ENCODE peak calls at places on chromosomes 1 and 21, in five cellular contexts. X, Z, B, J and C are unnamed samples.
A peak's percentile ranks its signal among the peaks of the same experiment; 100 is the strongest.

GRCh38 chr1:86503477-86504129 is 34.9 kb downstream of the CLCA1 start:
- DNase-seq in J (no peak), B (no peak), X (peak; percentile 33), Z (peak; percentile 67), C (no peak)

GRCh38 chr1:151841141-151841540 is 1.5 kb upstream of the C2CD4D start:
- DNase-seq in J (no peak), Z (no peak), B (no peak), X (no peak), C (no peak)

GRCh38 chr1:58896211-58897183 is 112.7 kb upstream of the JUN start:
- DNase-seq in X (peak; percentile 14), J (peak; percentile 82), B (no peak), Z (peak; percentile 81), C (no peak)

GRCh38 chr1:101976161-101976560 is 20.6 kb downstream of the OLFM3 start:
- DNase-seq in J (no peak), Z (no peak), X (no peak), B (no peak), C (no peak)

GRCh38 chr21:35648512-35648911 is 411.8 kb downstream of the SETD4 start:
- DNase-seq in B (no peak), J (peak; percentile 58), X (no peak), Z (no peak), C (no peak)

GRCh38 chr1:100463809-100464424 is 74.0 kb upstream of the GPR88 start:
- DNase-seq in X (peak; percentile 81), Z (peak; percentile 71), B (peak; percentile 44), J (peak; percentile 33), C (peak; percentile 33)

GRCh38 chr21:32516729-32517649 is 68.3 kb downstream of the TCP10L start:
- DNase-seq in J (no peak), B (no peak), X (no peak), Z (no peak), C (no peak)

GRCh38 chr1:18972531-18972930 is 16.1 kb upstream of the IFFO2 start:
- DNase-seq in J (no peak), X (no peak), B (peak; percentile 61), Z (no peak), C (no peak)

GRCh38 chr1:5898266-5898665 is 94.0 kb downstream of the NPHP4 start:
- DNase-seq in Z (peak; percentile 34), X (no peak), J (no peak), B (no peak), C (no peak)

GRCh38 chr1:169949139-169949538 is 55.4 kb upstream of the SCYL3 start:
- DNase-seq in Z (no peak), B (no peak), X (no peak), J (no peak), C (no peak)

GRCh38 chr1:192584951-192585350 is 9.4 kb downstream of the RGS1 start:
- DNase-seq in Z (no peak), J (no peak), B (no peak), X (peak; percentile 8), C (no peak)

GRCh38 chr1:4655674-4656532 is 1.5 kb downstream of the AJAP1 start:
- DNase-seq in Z (no peak), B (no peak), X (peak; percentile 89), J (peak; percentile 45), C (no peak)

GRCh38 chr1:184210048-184210447 is 158.5 kb downstream of the TSEN15 start:
- DNase-seq in B (no peak), Z (no peak), J (no peak), X (no peak), C (no peak)

GRCh38 chr1:108570998-108571401 is 11.1 kb downstream of the EEIG2 start:
- DNase-seq in Z (no peak), X (no peak), J (no peak), B (no peak), C (no peak)

GRCh38 chr1:45493116-45493697 is 2.2 kb upstream of the TESK2 start:
- DNase-seq in J (peak; percentile 40), B (peak; percentile 64), Z (no peak), X (peak; percentile 66), C (peak; percentile 26)

GRCh38 chr21:45109831-45110492 is 35.6 kb downstream of the ADARB1 start:
- DNase-seq in X (no peak), Z (no peak), J (no peak), B (no peak), C (peak; percentile 22)

GRCh38 chr1:150221552-150221951 is 14.4 kb downstream of the ANP32E start:
- DNase-seq in B (peak; percentile 13), J (no peak), X (no peak), Z (no peak), C (no peak)

GRCh38 chr1:224498574-224499170 is 64.1 kb upstream of the WDR26 start:
- DNase-seq in B (no peak), Z (no peak), J (no peak), X (peak; percentile 54), C (no peak)

GRCh38 chr1:156033011-156033410 is 12.3 kb upstream of the SSR2 start:
- DNase-seq in J (no peak), Z (no peak), B (no peak), X (no peak), C (no peak)

GRCh38 chr21:25863747-25864146 is 129.0 kb downstream of the GABPA start:
- DNase-seq in J (no peak), X (no peak), Z (no peak), B (no peak), C (no peak)

GRCh38 chr1:239457491-239458488 is 71.4 kb downstream of the CHRM3 start:
- DNase-seq in J (no peak), B (no peak), X (no peak), Z (no peak), C (no peak)

GRCh38 chr1:234743866-234744581 is 134.0 kb upstream of the IRF2BP2 start:
- DNase-seq in Z (no peak), B (no peak), J (no peak), X (peak; percentile 90), C (no peak)

GRCh38 chr1:234544094-234544579 is 65.2 kb upstream of the TARBP1 start:
- DNase-seq in Z (no peak), X (no peak), B (peak; percentile 15), J (peak; percentile 63), C (peak; percentile 58)

GRCh38 chr21:25501448-25501847 is 105.8 kb downstream of the MRPL39 start:
- DNase-seq in X (no peak), J (no peak), B (no peak), Z (no peak), C (no peak)

GRCh38 chr21:29487154-29487553 is 188.4 kb downstream of the BACH1 start:
- DNase-seq in X (no peak), Z (no peak), B (no peak), J (no peak), C (no peak)

GRCh38 chr1:8025061-8025670 is 943 bp downstream of the ERRFI1 start:
- DNase-seq in J (no peak), B (no peak), Z (no peak), X (peak; percentile 28), C (no peak)

GRCh38 chr1:217090073-217090911 is 367.1 kb upstream of the ESRRG start:
- DNase-seq in Z (no peak), X (peak; percentile 12), J (no peak), B (no peak), C (no peak)

GRCh38 chr21:37762606-37763005 is 153.7 kb downstream of the KCNJ6 start:
- DNase-seq in J (no peak), B (no peak), X (peak; percentile 7), Z (no peak), C (no peak)

GRCh38 chr1:199018471-199019135 is 379.8 kb downstream of the PTPRC start:
- DNase-seq in B (no peak), Z (no peak), X (no peak), J (no peak), C (no peak)

GRCh38 chr1:12434174-12434573 is 183.8 kb downstream of the DHRS3 start:
- DNase-seq in B (peak; percentile 29), J (no peak), Z (no peak), X (no peak), C (peak; percentile 36)

GRCh38 chr21:46095106-46095719 is 2.7 kb upstream of the COL6A2 start:
- DNase-seq in Z (no peak), X (no peak), B (no peak), J (no peak), C (no peak)

GRCh38 chr1:27832762-27833161 is 2.2 kb downstream of the PPP1R8 start:
- DNase-seq in Z (no peak), J (no peak), B (no peak), X (no peak), C (no peak)

GRCh38 chr1:230070321-230071208 is 3.5 kb downstream of the GALNT2 start:
- DNase-seq in B (no peak), Z (no peak), J (no peak), X (no peak), C (no peak)

GRCh38 chr1:1551524-1552262 is 11.3 kb upstream of the TMEM240 start:
- DNase-seq in Z (no peak), X (no peak), B (no peak), J (no peak), C (no peak)
- H3K27ac ChIP-seq in Z (no peak overlapping the region), X (no peak overlapping the region), B (no peak overlapping the region), J (no peak overlapping the region), C (no peak overlapping the region)

GRCh38 chr1:154758346-154758745 is 111.7 kb downstream of the KCNN3 start:
- DNase-seq in X (no peak), Z (no peak), B (no peak), J (no peak), C (no peak)
- H3K27ac ChIP-seq in X (no peak overlapping the region), Z (no peak overlapping the region), B (no peak overlapping the region), J (no peak overlapping the region), C (no peak overlapping the region)

DNA sequence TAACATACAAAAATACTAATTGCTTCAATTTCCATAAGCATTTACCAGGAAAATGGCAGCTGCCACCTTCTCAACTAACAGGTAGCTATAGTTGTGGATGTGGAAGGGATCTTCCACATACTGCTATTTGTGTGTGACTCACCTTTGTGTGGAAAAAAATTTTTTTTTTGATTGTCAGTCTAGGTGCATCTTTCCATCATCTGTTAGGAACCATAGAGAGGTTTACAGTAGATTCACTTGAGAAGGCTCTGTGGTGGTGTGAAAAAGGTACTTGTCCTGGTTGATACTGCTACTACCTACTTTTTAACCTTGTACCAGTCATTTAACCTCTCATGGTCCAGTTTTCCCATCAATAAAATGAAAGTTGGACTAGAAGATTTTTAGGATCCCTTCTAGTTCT is 12.9 kb downstream of the DDX20 start:
- DNase-seq in B (no peak), J (no peak), Z (no peak), X (no peak), C (no peak)
- H3K27ac ChIP-seq in B (no peak overlapping the region), J (no peak overlapping the region), Z (no peak overlapping the region), X (no peak overlapping the region), C (no peak overlapping the region)

GRCh38 chr1:228090613-228091081 is 8.1 kb downstream of the ARF1 start:
- DNase-seq in J (no peak), Z (no peak), X (no peak), B (no peak), C (no peak)
- H3K27ac ChIP-seq in J (no peak overlapping the region), Z (peak overlapping the region; percentile 68), X (no peak overlapping the region), B (peak overlapping the region; percentile 45), C (peak overlapping the region; percentile 46)